ENCODE peak calls at places on chromosomes 12 and 14, in nine cellular contexts. G, R, B, L, C, J, V, Y and K are unnamed samples.

GRCh38 chr12:132557969-132558856 is 52.2 kb downstream of the LRCOL1 start:
- DNase-seq in R (no peak), C (no peak), J (no peak), B (no peak), Y (no peak), V (no peak), L (no peak), G (no peak), K (no peak)

GRCh38 chr14:60276347-60276746 is 27.3 kb downstream of the PPM1A start:
- DNase-seq in B (no peak), Y (no peak), R (no peak), C (no peak), G (no peak), V (no peak), J (no peak), L (no peak), K (no peak)

GRCh38 chr14:34438438-34438837 is 23.6 kb downstream of the SPTSSA start:
- DNase-seq in V (no peak), G (no peak), Y (no peak), L (no peak), J (no peak), R (no peak), C (no peak), B (no peak), K (no peak)

GRCh38 chr12:66288121-66288520 is 14.2 kb upstream of the HELB start:
- DNase-seq in B (no peak), Y (no peak), G (no peak), R (no peak), C (no peak), L (no peak), J (no peak), V (no peak), K (no peak)

GRCh38 chr12:68129979-68130378 is 29.6 kb downstream of the IFNG start:
- DNase-seq in V (no peak), L (no peak), J (no peak), B (no peak), Y (no peak), G (no peak), C (no peak), R (no peak), K (no peak)

GRCh38 chr14:76320486-76320885 is 55.5 kb upstream of the ESRRB start:
- DNase-seq in V (no peak), J (no peak), B (no peak), G (no peak), L (no peak), Y (no peak), C (no peak), R (no peak), K (no peak)

GRCh38 chr14:57317248-57317833 is 48.6 kb downstream of the AP5M1 start:
- DNase-seq in J (peak), Y (peak), C (peak), L (peak), V (peak), R (peak), G (peak), B (peak), K (peak)

GRCh38 chr14:60092516-60092915 is 793 bp downstream of the PCNX4 start:
- DNase-seq in V (peak), J (peak), C (peak), G (peak), Y (no peak), L (no peak), B (no peak), R (peak), K (peak)

GRCh38 chr12:131093971-131094830 is 140.5 kb downstream of the ADGRD1 start:
- DNase-seq in L (no peak), Y (peak), V (no peak), C (no peak), R (no peak), B (no peak), J (no peak), G (no peak), K (no peak)

GRCh38 chr12:45051490-45052105 is 699 bp upstream of the DBX2 start:
- DNase-seq in V (no peak), G (no peak), L (no peak), C (peak), R (no peak), B (no peak), J (no peak), Y (no peak), K (no peak)

GRCh38 chr12:115354476-115354890 is 670.5 kb upstream of the TBX3 start:
- DNase-seq in G (no peak), L (no peak), Y (no peak), C (peak), J (no peak), R (no peak), B (no peak), V (no peak), K (peak)

GRCh38 chr12:120402217-120402616 is 33.3 kb upstream of the MSI1 start:
- DNase-seq in V (no peak), Y (no peak), L (no peak), B (no peak), J (no peak), C (no peak), G (peak), R (no peak), K (no peak)

GRCh38 chr12:6020930-6021329 is 75.9 kb upstream of the ANO2 start:
- DNase-seq in R (no peak), B (no peak), V (no peak), Y (peak), L (no peak), J (no peak), C (peak), G (no peak), K (no peak)

GRCh38 chr14:68293404-68293803 is 473.8 kb downstream of the RAD51B start:
- DNase-seq in B (no peak), G (no peak), V (no peak), L (no peak), C (no peak), J (no peak), R (no peak), Y (no peak), K (peak)

GRCh38 chr12:78118036-78118435 is 287.3 kb downstream of the NAV3 start:
- DNase-seq in R (no peak), V (no peak), C (no peak), J (no peak), G (peak), B (no peak), L (no peak), Y (no peak), K (no peak)

GRCh38 chr12:49491823-49492222 is 47.0 kb upstream of the KCNH3 start:
- DNase-seq in R (no peak), C (peak), L (no peak), J (no peak), V (no peak), Y (no peak), B (no peak), G (no peak), K (no peak)

GRCh38 chr14:31323419-31323818 is 96.9 kb downstream of the HEATR5A start:
- DNase-seq in C (no peak), L (no peak), G (no peak), J (no peak), V (no peak), B (no peak), R (no peak), Y (no peak), K (no peak)

GRCh38 chr12:132451836-132452195 is 38.1 kb upstream of the FBRSL1 start:
- DNase-seq in J (no peak), B (no peak), C (no peak), R (no peak), Y (no peak), V (no peak), G (no peak), L (no peak), K (no peak)

GRCh38 chr14:65035049-65035448 is 48.4 kb downstream of the FNTB start:
- DNase-seq in J (peak), C (no peak), G (no peak), L (no peak), R (no peak), Y (no peak), V (no peak), B (no peak), K (no peak)

GRCh38 chr12:120047072-120047471 is 58.0 kb downstream of the BICDL1 start:
- DNase-seq in V (no peak), J (no peak), C (no peak), L (no peak), G (no peak), B (no peak), Y (no peak), R (no peak), K (no peak)

GRCh38 chr12:77382096-77382742 is 316.9 kb upstream of the E2F7 start:
- DNase-seq in V (no peak), R (no peak), L (no peak), G (no peak), Y (no peak), B (no peak), J (no peak), C (peak), K (no peak)

GRCh38 chr14:94145902-94146527 is 16.6 kb upstream of the IFI27L2 start:
- DNase-seq in V (no peak), R (no peak), L (no peak), B (no peak), G (no peak), C (peak), Y (no peak), J (no peak), K (no peak)

GRCh38 chr14:100401031-100401692 is 78.0 kb downstream of the SLC25A47 start:
- DNase-seq in G (no peak), C (no peak), J (no peak), V (no peak), R (no peak), L (no peak), Y (no peak), B (no peak), K (no peak)

GRCh38 chr14:77547512-77547911 is 48.9 kb upstream of the ISM2 start:
- DNase-seq in R (no peak), G (no peak), J (no peak), V (peak), C (no peak), Y (no peak), L (no peak), B (no peak), K (no peak)
- TF ChIP-seq CTCF in R (peak), G (peak), J (no peak), V (no peak), C (no peak), Y (no peak), L (no peak), B (no peak), K (no peak)

DNA sequence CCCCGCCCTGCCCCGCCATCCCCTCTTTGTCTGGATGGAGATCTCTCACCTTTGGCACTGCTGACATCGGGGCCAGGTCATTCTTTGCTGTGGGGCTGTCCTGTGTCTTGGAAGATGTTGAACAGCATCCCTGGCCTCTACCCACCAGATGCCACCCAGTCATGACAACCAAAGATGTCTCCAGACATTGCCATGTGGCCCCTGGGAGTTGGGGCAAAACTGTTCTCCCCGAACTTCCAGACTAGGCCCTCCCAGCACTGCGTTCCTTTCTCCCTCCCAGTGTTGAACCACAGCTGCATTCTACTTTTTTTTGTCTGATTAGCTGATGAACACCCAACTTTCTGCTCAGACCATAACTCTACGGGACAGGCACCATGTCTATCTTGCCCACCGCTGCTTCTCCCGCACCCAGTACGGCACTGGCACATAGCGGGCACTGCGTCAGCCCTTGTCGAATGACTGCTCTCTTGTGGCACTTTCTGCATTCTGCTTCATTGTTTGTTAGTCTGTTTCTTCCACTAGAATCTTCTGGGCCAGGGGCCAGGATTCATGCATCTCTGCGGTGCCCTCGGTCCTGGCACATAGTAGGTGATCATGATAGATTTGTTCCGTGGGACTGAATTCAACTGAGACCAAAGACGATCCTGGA is 13.1 kb upstream of the MYL2 start:
- DNase-seq in V (no peak), L (no peak), B (no peak), G (no peak), C (no peak), R (no peak), Y (no peak), J (no peak), K (no peak)
- TF ChIP-seq CTCF in V (no peak), L (no peak), B (no peak), G (no peak), C (no peak), R (no peak), Y (no peak), J (no peak), K (no peak)

GRCh38 chr14:92880351-92880750 is 42.6 kb upstream of the CHGA start:
- DNase-seq in B (no peak), C (peak), J (no peak), R (no peak), L (no peak), V (no peak), Y (no peak), G (no peak), K (no peak)

GRCh38 chr14:92883066-92883465 is 39.9 kb upstream of the CHGA start:
- DNase-seq in R (no peak), C (no peak), B (no peak), G (no peak), L (no peak), J (no peak), Y (no peak), V (no peak), K (no peak)

GRCh38 chr14:92884410-92884809 is 38.5 kb upstream of the CHGA start:
- DNase-seq in L (no peak), G (no peak), Y (no peak), C (no peak), R (no peak), V (no peak), B (no peak), J (no peak), K (no peak)

GRCh38 chr14:92877757-92878431 is 45.1 kb upstream of the CHGA start:
- DNase-seq in V (peak), Y (no peak), J (no peak), R (no peak), B (no peak), G (peak), C (no peak), L (no peak), K (no peak)

DNA sequence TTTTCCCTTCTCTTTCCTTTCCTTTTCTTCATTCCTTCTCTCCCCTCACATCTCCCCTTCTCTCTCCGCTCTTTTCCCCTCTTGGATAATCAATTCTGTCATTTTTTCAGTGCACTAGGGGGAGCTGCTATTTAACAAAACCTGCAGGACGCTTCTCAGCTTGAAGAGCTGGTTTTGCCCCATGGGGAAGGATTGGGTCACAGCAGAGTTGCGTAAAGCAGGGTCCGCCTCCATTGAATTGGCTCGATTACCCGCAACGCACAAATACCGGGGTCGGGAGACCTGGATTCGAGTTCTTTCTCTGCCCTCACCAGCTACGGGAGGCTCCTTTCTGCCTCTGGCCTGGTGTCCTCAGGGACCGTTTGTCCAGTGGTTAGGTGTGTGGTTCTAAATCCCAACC is 42.1 kb upstream of the CHGA start:
- DNase-seq in L (no peak), B (no peak), R (peak), G (peak), J (no peak), C (peak), Y (peak), V (no peak), K (no peak)
- TF ChIP-seq CTCF in L (no peak), B (no peak), R (peak), G (peak), J (no peak), C (peak), Y (peak), V (no peak), K (peak)

DNA sequence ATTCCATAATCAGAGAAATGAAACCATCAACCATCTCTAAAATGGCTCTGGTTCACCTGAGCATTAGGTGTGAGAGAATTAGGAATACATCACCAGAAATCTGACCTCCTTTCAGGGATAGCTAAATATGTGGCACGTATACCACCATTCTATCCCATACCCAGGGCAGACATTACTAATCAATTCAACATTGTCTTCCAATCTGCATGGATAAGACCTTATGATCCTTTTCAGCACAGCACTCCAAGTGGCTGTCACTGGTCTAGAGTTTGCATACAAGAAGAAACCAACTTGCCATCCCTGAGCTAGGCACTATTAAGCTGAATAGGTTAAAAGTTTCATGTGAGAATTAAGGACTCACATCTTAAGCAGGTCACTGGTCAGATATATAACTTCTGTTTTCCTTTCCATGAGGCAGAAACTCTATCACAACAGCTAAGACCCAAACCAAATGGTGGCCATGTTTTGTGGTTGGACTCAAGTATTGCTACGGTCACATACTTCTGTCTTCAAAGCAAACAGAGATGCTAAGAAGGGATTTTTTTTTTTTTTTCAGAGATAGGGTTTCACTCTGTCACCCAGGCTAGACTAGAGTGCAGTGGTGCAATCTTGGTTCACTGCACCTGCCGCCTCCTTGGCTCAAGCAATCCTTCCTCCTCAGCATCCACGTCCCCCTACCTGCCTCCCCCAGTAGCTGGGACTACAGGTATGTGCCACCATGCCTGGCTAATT is 249.0 kb downstream of the DPF3 start:
- DNase-seq in C (no peak), Y (no peak), L (no peak), B (no peak), J (no peak), V (no peak), R (no peak), G (no peak), K (no peak)
- TF ChIP-seq CTCF in C (no peak), Y (no peak), L (no peak), B (no peak), J (no peak), V (no peak), R (peak), G (no peak), K (no peak)

GRCh38 chr14:98114122-98114895 is 1157.7 kb downstream of the BCL11B start:
- DNase-seq in L (no peak), R (no peak), B (no peak), V (no peak), Y (no peak), G (no peak), J (no peak), C (peak), K (no peak)
- TF ChIP-seq CTCF in L (no peak), R (no peak), B (no peak), V (no peak), Y (no peak), G (no peak), J (no peak), C (no peak), K (no peak)

GRCh38 chr14:26905219-26905618 is 307.4 kb upstream of the NOVA1 start:
- DNase-seq in G (no peak), Y (no peak), B (no peak), R (no peak), V (no peak), L (no peak), J (no peak), C (no peak), K (no peak)
- TF ChIP-seq CTCF in G (no peak), Y (peak), B (no peak), R (no peak), V (no peak), L (no peak), J (no peak), C (no peak), K (no peak)

GRCh38 chr12:26918321-26919215 is 19.2 kb downstream of the INTS13 start:
- DNase-seq in R (peak), Y (peak), C (peak), J (no peak), B (no peak), L (no peak), G (no peak), V (no peak), K (no peak)
- TF ChIP-seq CTCF in R (peak), Y (peak), C (peak), J (no peak), B (no peak), L (no peak), G (peak), V (no peak), K (no peak)

GRCh38 chr12:48157889-48158370 is 615 bp upstream of the ASB8 start:
- DNase-seq in R (no peak), G (no peak), C (no peak), V (no peak), L (no peak), B (no peak), Y (no peak), J (no peak), K (no peak)
- TF ChIP-seq CTCF in R (peak), G (no peak), C (no peak), V (no peak), L (no peak), B (no peak), Y (no peak), J (no peak), K (no peak)

GRCh38 chr14:101560534-101561113 is 671 bp upstream of the DIO3 start:
- DNase-seq in G (no peak), Y (no peak), B (no peak), R (no peak), C (no peak), L (no peak), V (no peak), J (no peak), K (no peak)
- TF ChIP-seq CTCF in G (no peak), Y (no peak), B (no peak), R (no peak), C (no peak), L (no peak), V (no peak), J (no peak), K (no peak)